ENCODE peak calls at places on chromosome 21, in nine cellular contexts. P, N, Y, X, O, D, M, H and L are unnamed samples.

GRCh38 chr21:32424674-32425073 is 12.2 kb downstream of the EVA1C start:
- DNase-seq in P (peak), N (no peak), Y (no peak), X (no peak), O (no peak), D (no peak), M (peak), H (no peak), L (no peak)

GRCh38 chr21:46089285-46089684 is 8.6 kb upstream of the COL6A2 start:
- DNase-seq in P (peak), N (no peak), Y (no peak), X (no peak), O (no peak), D (no peak), M (no peak), H (no peak), L (no peak)

GRCh38 chr21:35988396-35989140 is 71.8 kb downstream of the SETD4 start:
- DNase-seq in P (no peak), N (no peak), Y (no peak), X (no peak), O (no peak), D (no peak), M (no peak), H (no peak), L (no peak)

GRCh38 chr21:36567216-36567917 is 87.4 kb upstream of the CLDN14 start:
- DNase-seq in P (no peak), N (no peak), Y (no peak), X (no peak), O (no peak), D (no peak), M (peak), H (peak), L (no peak)

GRCh38 chr21:23887709-23888303 is 1719.5 kb downstream of the MRPL39 start:
- DNase-seq in P (no peak), N (no peak), Y (no peak), X (no peak), O (no peak), D (no peak), M (no peak), H (no peak), L (no peak)

GRCh38 chr21:42590431-42591131 is 62.8 kb upstream of the PDE9A start:
- DNase-seq in P (no peak), N (no peak), Y (no peak), X (peak), O (no peak), D (no peak), M (no peak), H (no peak), L (no peak)

GRCh38 chr21:28310711-28311110 is 682.0 kb downstream of the LTN1 start:
- DNase-seq in P (no peak), N (no peak), Y (no peak), X (no peak), O (no peak), D (no peak), M (no peak), H (no peak), L (no peak)

GRCh38 chr21:21401444-21401843 is 403.2 kb downstream of the NCAM2 start:
- DNase-seq in P (no peak), N (no peak), Y (no peak), X (no peak), O (no peak), D (no peak), M (no peak), H (no peak), L (no peak)

GRCh38 chr21:36692125-36692843 is 6.6 kb upstream of the SIM2 start:
- DNase-seq in P (no peak), N (no peak), Y (no peak), X (no peak), O (no peak), D (no peak), M (no peak), H (no peak), L (no peak)

GRCh38 chr21:43854773-43855633 is 10.0 kb upstream of the AGPAT3 start:
- DNase-seq in P (no peak), N (no peak), Y (no peak), X (no peak), O (no peak), D (no peak), M (no peak), H (peak), L (no peak)

GRCh38 chr21:42384999-42385398 is 10.9 kb downstream of the TMPRSS3 start:
- DNase-seq in P (peak), N (no peak), Y (no peak), X (no peak), O (no peak), D (no peak), M (no peak), H (no peak), L (no peak)

GRCh38 chr21:44013380-44014088 is 1.4 kb downstream of the TRAPPC10 start:
- DNase-seq in P (no peak), N (peak), Y (no peak), X (no peak), O (no peak), D (no peak), M (peak), H (no peak), L (no peak)

GRCh38 chr21:29007801-29008200 is 11.3 kb downstream of the RWDD2B start:
- DNase-seq in P (no peak), N (no peak), Y (no peak), X (no peak), O (no peak), D (no peak), M (peak), H (no peak), L (no peak)

GRCh38 chr21:34367320-34367935 is 3.6 kb downstream of the KCNE2 start:
- DNase-seq in P (no peak), N (peak), Y (peak), X (peak), O (peak), D (no peak), M (peak), H (peak), L (peak)

GRCh38 chr21:15058718-15059316 is 6.0 kb downstream of the NRIP1 start:
- DNase-seq in P (no peak), N (no peak), Y (peak), X (no peak), O (no peak), D (no peak), M (peak), H (no peak), L (no peak)

GRCh38 chr21:44035244-44035643 is 23.1 kb downstream of the TRAPPC10 start:
- DNase-seq in P (no peak), N (no peak), Y (no peak), X (peak), O (no peak), D (no peak), M (no peak), H (no peak), L (no peak)

GRCh38 chr21:38990424-38990794 is 184.7 kb downstream of the ETS2 start:
- DNase-seq in P (no peak), N (no peak), Y (no peak), X (no peak), O (no peak), D (no peak), M (peak), H (peak), L (no peak)

GRCh38 chr21:37093977-37094376 is 20.9 kb downstream of the TTC3 start:
- DNase-seq in P (no peak), N (no peak), Y (no peak), X (no peak), O (no peak), D (no peak), M (no peak), H (no peak), L (no peak)

GRCh38 chr21:15725949-15726348 is 3.8 kb upstream of the USP25 start:
- DNase-seq in P (no peak), N (no peak), Y (no peak), X (no peak), O (no peak), D (no peak), M (no peak), H (no peak), L (no peak)

GRCh38 chr21:21788591-21788990 is 790.4 kb downstream of the NCAM2 start:
- DNase-seq in P (no peak), N (no peak), Y (no peak), X (no peak), O (no peak), D (no peak), M (no peak), H (no peak), L (no peak)

GRCh38 chr21:18522181-18522771 is 118.7 kb upstream of the TMPRSS15 start:
- DNase-seq in P (no peak), N (no peak), Y (no peak), X (no peak), O (peak), D (no peak), M (no peak), H (no peak), L (no peak)

GRCh38 chr21:41678016-41678935 is 88.6 kb downstream of the RIPK4 start:
- DNase-seq in P (peak), N (no peak), Y (peak), X (no peak), O (no peak), D (peak), M (peak), H (peak), L (peak)

GRCh38 chr21:32463889-32464300 is 51.4 kb downstream of the EVA1C start:
- DNase-seq in P (no peak), N (no peak), Y (peak), X (no peak), O (no peak), D (no peak), M (peak), H (no peak), L (peak)

GRCh38 chr21:32336711-32337110 is 38.1 kb downstream of the MRAP start:
- DNase-seq in P (no peak), N (no peak), Y (no peak), X (peak), O (no peak), D (no peak), M (peak), H (no peak), L (no peak)

GRCh38 chr21:26946744-26947446 is 20.0 kb downstream of the ADAMTS5 start:
- DNase-seq in P (no peak), N (no peak), Y (no peak), X (no peak), O (no peak), D (no peak), M (no peak), H (no peak), L (no peak)

GRCh38 chr21:44623575-44623974 is 3.3 kb upstream of the KRTAP10-9 start:
- DNase-seq in P (no peak), N (no peak), Y (peak), X (no peak), O (no peak), D (no peak), M (no peak), H (no peak), L (no peak)

GRCh38 chr21:45439171-45439872 is 34.4 kb downstream of the COL18A1 start:
- DNase-seq in P (peak), N (peak), Y (peak), X (peak), O (peak), D (peak), M (peak), H (peak), L (no peak)

GRCh38 chr21:22554690-22555316 is 1556.6 kb downstream of the NCAM2 start:
- DNase-seq in P (no peak), N (no peak), Y (no peak), X (no peak), O (no peak), D (no peak), M (no peak), H (no peak), L (no peak)

GRCh38 chr21:30842990-30843389 is 13.4 kb upstream of the KRTAP7-1 start:
- DNase-seq in P (no peak), N (no peak), Y (no peak), X (no peak), O (no peak), D (no peak), M (no peak), H (no peak), L (no peak)